ENCODE peak calls at places on chromosomes 4 and X, in eight cellular contexts. N is H4; Y is sigmoid colon; I is M059J; M is T-helper 1 cell; F is Caki2; U is stimulated activated CD4-positive, alpha-beta T cell treated with anti-CD3 and anti-CD28 coated beads, TNF-alpha, amount 100 ng/mL, for 4 hours; G is small intestine. K is an unnamed sample.

GRCh38 chr4:188661502-188661901 is 522.3 kb downstream of the TRIML1 start:
- DNase-seq in G (no peak), Y (no peak), F (no peak), U (no peak), M (no peak), N (no peak), I (no peak), K (no peak)

GRCh38 chr4:101970555-101970954 is 180.0 kb downstream of the BANK1 start:
- DNase-seq in I (no peak), N (no peak), G (no peak), U (no peak), Y (no peak), M (no peak), F (no peak), K (no peak)

GRCh38 chr4:40586034-40586433 is 43.6 kb downstream of the RBM47 start:
- DNase-seq in G (no peak), F (no peak), U (no peak), Y (no peak), M (no peak), N (no peak), I (peak), K (no peak)

GRCh38 chr4:149884046-149884445 is 68.4 kb upstream of the IQCM start:
- DNase-seq in N (no peak), F (no peak), M (no peak), G (no peak), Y (no peak), U (no peak), I (peak), K (peak)

GRCh38 chr4:89712141-89712540 is 124.8 kb downstream of the SNCA start:
- DNase-seq in Y (no peak), G (no peak), F (no peak), I (no peak), N (no peak), M (no peak), U (no peak), K (no peak)

GRCh38 chr4:3702084-3702521 is 64.1 kb upstream of the ADRA2C start:
- DNase-seq in F (no peak), M (no peak), U (no peak), N (no peak), G (no peak), I (no peak), Y (peak), K (no peak)

GRCh38 chr4:73620115-73620792 is at the start of gene RASSF6:
- DNase-seq in F (peak), M (no peak), I (no peak), G (peak), N (no peak), Y (no peak), U (no peak), K (no peak)

GRCh38 chr4:54942735-54943134 is 182.7 kb downstream of the KDR start:
- DNase-seq in Y (no peak), U (peak), G (no peak), M (peak), F (no peak), I (no peak), N (no peak), K (no peak)

GRCh38 chr4:144461906-144462305 is 184.1 kb upstream of the HHIP start:
- DNase-seq in I (no peak), F (no peak), Y (no peak), U (no peak), G (no peak), N (no peak), M (no peak), K (no peak)

GRCh38 chrX:64204701-64205440 is 637 bp downstream of the AMER1 start:
- DNase-seq in I (peak), N (peak), Y (peak), U (peak), G (peak), M (no peak), F (peak), K (peak)

GRCh38 chr4:153271820-153272219 is 67.6 kb downstream of the TRIM2 start:
- DNase-seq in F (no peak), U (no peak), I (no peak), N (no peak), M (no peak), Y (no peak), G (no peak), K (no peak)

GRCh38 chrX:151921292-151921691 is 8.6 kb downstream of the MAGEA4 start:
- DNase-seq in U (no peak), Y (no peak), M (no peak), N (no peak), I (no peak), F (no peak), G (no peak), K (no peak)

GRCh38 chrX:133151320-133151719 is 54.4 kb upstream of the USP26 start:
- DNase-seq in M (no peak), I (no peak), G (no peak), F (peak), Y (no peak), U (no peak), N (peak), K (no peak)

GRCh38 chr4:55395529-55396304 is at the start of gene TMEM165:
- DNase-seq in U (peak), I (peak), N (peak), M (peak), Y (peak), F (peak), G (peak), K (peak)